ENCODE peak calls at places on chromosome 16, in four cellular contexts. I is GM12878, U is K562, K is HepG2. B is an unnamed sample.

GRCh38 chr16:80931985-80932720 is 74.5 kb downstream of the CMC2 start:
- DNase-seq in K (peak), I (no peak), U (no peak), B (peak)

GRCh38 chr16:28999577-28999976 is 14.7 kb downstream of the LAT start:
- DNase-seq in K (no peak), U (no peak), I (no peak), B (no peak)

GRCh38 chr16:4388275-4389021 is 16.8 kb downstream of the VASN start:
- DNase-seq in U (no peak), I (no peak), K (no peak), B (no peak)

GRCh38 chr16:75265911-75266701 is 14.7 kb upstream of the BCAR1 start:
- DNase-seq in U (peak), I (no peak), K (peak), B (peak)

GRCh38 chr16:72876221-72876620 is 171.7 kb downstream of the ZFHX3 start:
- DNase-seq in I (peak), U (no peak), K (no peak), B (no peak)

GRCh38 chr16:84143784-84144199 is 1.2 kb downstream of the HSDL1 start:
- DNase-seq in U (no peak), K (no peak), I (no peak), B (no peak)

GRCh38 chr16:31082368-31083045 is 6.2 kb downstream of the PRSS53 start:
- DNase-seq in K (no peak), U (no peak), I (no peak), B (no peak)

GRCh38 chr16:28534542-28535373 is 4.0 kb downstream of the NUPR1 start:
- DNase-seq in K (no peak), U (no peak), I (no peak), B (no peak)

GRCh38 chr16:4519274-4520058 is 19.1 kb downstream of the CDIP1 start:
- DNase-seq in U (no peak), I (no peak), K (no peak), B (no peak)

GRCh38 chr16:63982156-63982555 is 1139.7 kb downstream of the CDH11 start:
- DNase-seq in K (no peak), U (no peak), I (no peak), B (no peak)

GRCh38 chr16:35174006-35174405 is 1714.6 kb downstream of the TP53TG3F start:
- DNase-seq in U (no peak), K (no peak), I (no peak), B (no peak)

GRCh38 chr16:88759245-88759975 is 25.6 kb downstream of the PIEZO1 start:
- DNase-seq in K (peak), U (peak), I (no peak), B (peak)

GRCh38 chr16:89759742-89760366 is 38.5 kb downstream of the ZNF276 start:
- DNase-seq in I (no peak), K (no peak), U (no peak), B (no peak)

GRCh38 chr16:13060932-13061331 is 159.5 kb downstream of the SHISA9 start:
- DNase-seq in K (no peak), U (no peak), I (no peak), B (no peak)

GRCh38 chr16:87160218-87160617 is 157.0 kb downstream of the C16orf95 start:
- DNase-seq in K (no peak), I (no peak), U (no peak), B (no peak)

GRCh38 chr16:84785843-84786538 is 33.8 kb upstream of the CRISPLD2 start:
- DNase-seq in K (peak), I (no peak), U (no peak), B (no peak)

GRCh38 chr16:87706278-87707000 is 59.3 kb downstream of the KLHDC4 start:
- DNase-seq in U (no peak), I (no peak), K (peak), B (no peak)

GRCh38 chr16:21950782-21951521 is 2.2 kb upstream of the UQCRC2 start:
- DNase-seq in K (peak), U (peak), I (no peak), B (no peak)

GRCh38 chr16:86905302-86905701 is 327.0 kb downstream of the FOXL1 start:
- DNase-seq in K (no peak), I (no peak), U (no peak), B (no peak)

GRCh38 chr16:53672461-53672860 is 31.2 kb downstream of the RPGRIP1L start:
- DNase-seq in U (no peak), I (no peak), K (peak), B (no peak)

GRCh38 chr16:85709766-85710423 is 21.1 kb upstream of the GINS2 start:
- DNase-seq in I (no peak), K (no peak), U (no peak), B (no peak)

GRCh38 chr16:84294196-84295142 is at the start of gene WFDC1:
- DNase-seq in K (no peak), U (no peak), I (no peak), B (peak)

GRCh38 chr16:27827765-27828164 is 235.7 kb downstream of the GSG1L start:
- DNase-seq in U (no peak), K (no peak), I (no peak), B (no peak)

GRCh38 chr16:12079411-12079965 is 103.0 kb downstream of the SNX29 start:
- DNase-seq in U (no peak), K (no peak), I (no peak), B (no peak)

GRCh38 chr16:83891742-83892141 is 7.2 kb upstream of the MLYCD start:
- DNase-seq in I (no peak), U (no peak), K (no peak), B (no peak)

GRCh38 chr16:87621976-87622713 is 19.8 kb downstream of the JPH3 start:
- DNase-seq in I (no peak), U (no peak), K (no peak), B (no peak)

GRCh38 chr16:58000706-58001676 is at the start of gene USB1:
- DNase-seq in I (peak), K (peak), U (peak), B (peak)

GRCh38 chr16:14180431-14181059 is 109.4 kb downstream of the MRTFB start:
- DNase-seq in I (no peak), U (no peak), K (no peak), B (peak)

GRCh38 chr16:14629612-14629918 is 495 bp downstream of the PARN start:
- DNase-seq in K (no peak), I (no peak), U (peak), B (no peak)

GRCh38 chr16:30473231-30474061 is 904 bp downstream of the ITGAL start:
- DNase-seq in I (no peak), K (no peak), U (no peak), B (no peak)

GRCh38 chr16:70693231-70693671 is 7.4 kb upstream of the MTSS2 start:
- DNase-seq in I (no peak), U (no peak), K (no peak), B (no peak)

GRCh38 chr16:56343661-56344517 is 81.5 kb downstream of the AMFR start:
- DNase-seq in U (peak), I (no peak), K (no peak), B (no peak)

GRCh38 chr16:73202176-73202729 is 154.3 kb upstream of the ZFHX3 start:
- DNase-seq in K (peak), U (no peak), I (no peak), B (no peak)

GRCh38 chr16:1602285-1602684 is 9.6 kb downstream of the IFT140 start:
- DNase-seq in U (no peak), K (no peak), I (no peak), B (no peak)

GRCh38 chr16:11194913-11195312 is 61.1 kb downstream of the SOCS1 start:
- DNase-seq in I (no peak), U (no peak), K (no peak), B (no peak)

DNA sequence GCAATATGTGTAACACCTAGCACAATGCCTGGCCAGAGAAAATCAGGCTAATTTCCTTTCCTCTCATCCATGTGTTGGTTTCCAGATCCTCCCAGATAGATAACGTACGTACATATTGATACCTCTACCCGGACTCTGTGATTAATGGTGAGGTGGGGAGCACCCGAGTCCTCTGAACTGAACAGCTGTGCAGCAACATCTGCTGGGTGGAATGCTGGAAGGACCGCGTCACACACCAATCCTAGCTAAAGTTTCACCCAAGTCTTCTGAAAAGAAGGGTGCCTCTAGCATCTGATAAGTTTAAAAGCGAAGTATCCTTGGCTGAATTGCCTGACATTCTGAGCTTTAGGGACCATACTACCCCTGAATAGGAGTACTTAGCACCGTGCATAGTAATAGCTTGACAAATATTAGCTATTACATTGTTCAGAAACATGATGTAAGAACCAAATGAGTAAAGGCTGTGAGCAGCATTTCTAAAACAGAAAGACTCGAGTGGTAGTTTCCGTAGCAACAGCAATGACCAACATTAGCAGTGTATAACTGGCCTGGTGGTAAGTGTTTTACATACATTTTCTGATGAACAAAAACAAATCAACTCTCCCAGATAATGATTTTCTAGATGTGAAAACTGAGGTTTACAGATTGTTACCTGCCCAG is 91.4 kb downstream of the SYCE1L start:
- DNase-seq in U (no peak), K (no peak), I (no peak), B (no peak)
- TF ChIP-seq CBFB in U (no peak), K (no peak), I (no peak), B (no peak)

DNA sequence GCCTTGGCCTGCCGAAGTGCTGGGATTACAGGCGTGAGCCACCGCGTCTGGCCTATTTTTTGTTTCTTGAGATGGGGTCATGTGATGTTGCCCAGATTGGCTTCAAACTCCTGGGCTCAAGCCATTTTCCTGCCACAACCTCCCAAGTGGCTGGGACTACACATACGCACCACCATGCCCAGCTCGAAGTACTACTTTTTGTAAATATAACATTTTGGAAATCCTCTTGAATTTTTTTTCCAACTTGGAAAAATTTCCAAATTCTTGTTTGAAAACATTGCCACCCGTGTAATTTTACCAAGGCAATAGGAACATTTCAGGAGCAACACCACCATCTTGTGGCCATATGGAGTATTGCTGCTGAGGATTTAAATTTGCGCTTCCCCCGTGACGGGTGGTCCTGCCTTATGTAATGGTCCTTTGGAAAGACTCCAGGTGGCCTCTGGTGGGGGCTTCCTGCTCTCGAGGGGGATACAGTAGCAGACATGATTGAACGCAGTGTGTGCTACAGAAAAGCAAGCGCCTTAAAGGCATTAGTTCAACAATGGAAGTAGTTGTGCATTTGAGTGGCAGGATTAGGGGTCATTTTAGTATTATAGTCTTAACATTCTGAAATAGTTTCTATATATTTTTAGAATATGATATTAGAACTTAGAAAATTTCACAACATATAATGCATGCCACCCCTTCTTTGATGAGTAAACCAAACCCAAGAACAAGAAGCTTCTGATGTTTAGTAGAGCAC is 8.0 kb downstream of the FLYWCH1 start:
- DNase-seq in K (peak), I (no peak), U (peak), B (peak)
- TF ChIP-seq CBFB in K (no peak), I (no peak), U (no peak), B (no peak)

GRCh38 chr16:7294020-7294419 is 38.6 kb upstream of the RBFOX1 start:
- DNase-seq in K (no peak), I (no peak), U (no peak), B (no peak)

GRCh38 chr16:7284780-7285179 is 47.9 kb upstream of the RBFOX1 start:
- DNase-seq in U (no peak), I (no peak), K (no peak), B (no peak)

GRCh38 chr16:7285520-7285919 is 47.1 kb upstream of the RBFOX1 start:
- DNase-seq in I (no peak), U (no peak), K (no peak), B (no peak)

DNA sequence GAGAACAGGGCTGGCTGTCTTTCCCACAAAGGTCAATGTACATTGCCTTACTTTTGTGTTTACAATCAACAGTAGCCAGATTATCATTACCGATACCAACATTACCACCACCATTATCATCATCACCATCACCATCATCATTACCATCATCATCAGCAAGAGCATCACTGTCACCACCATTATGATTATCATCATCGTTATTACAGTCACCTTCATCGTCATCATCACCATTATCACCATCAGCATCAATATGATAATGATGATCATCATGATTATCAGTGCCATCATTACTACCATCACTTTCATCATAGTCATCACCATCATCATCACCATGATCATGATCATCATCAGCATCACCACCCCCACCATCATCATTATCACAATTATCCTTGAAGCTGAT is 43.3 kb upstream of the RBFOX1 start:
- DNase-seq in U (no peak), I (no peak), K (no peak), B (no peak)
- TF ChIP-seq CBFB in U (no peak), I (no peak), K (no peak), B (no peak)

GRCh38 chr16:69453936-69454335 is 29.5 kb downstream of the CYB5B start:
- DNase-seq in U (no peak), I (no peak), K (no peak), B (no peak)

GRCh38 chr16:69443809-69444611 is 19.6 kb downstream of the CYB5B start:
- DNase-seq in K (no peak), U (peak), I (no peak), B (no peak)

GRCh38 chr16:69451166-69451565 is 26.7 kb downstream of the CYB5B start:
- DNase-seq in U (no peak), K (no peak), I (no peak), B (no peak)

GRCh38 chr16:69444873-69445517 is 20.6 kb downstream of the CYB5B start:
- DNase-seq in I (no peak), U (no peak), K (no peak), B (no peak)

GRCh38 chr16:69448470-69449193 is 24.2 kb downstream of the CYB5B start:
- DNase-seq in I (no peak), U (no peak), K (no peak), B (no peak)
- TF ChIP-seq CBFB in I (no peak), U (no peak), K (no peak), B (no peak)

GRCh38 chr16:23847938-23848337 is 12.2 kb downstream of the PRKCB start:
- DNase-seq in U (no peak), I (no peak), K (no peak), B (no peak)
- TF ChIP-seq CBFB in U (no peak), I (no peak), K (no peak), B (no peak)

GRCh38 chr16:49589721-49590120 is 216.1 kb downstream of the C16orf78 start:
- DNase-seq in U (no peak), I (no peak), K (no peak), B (peak)

GRCh38 chr16:49594706-49595534 is 221.3 kb downstream of the C16orf78 start:
- DNase-seq in K (no peak), I (no peak), U (no peak), B (no peak)

GRCh38 chr16:49593423-49594040 is 219.9 kb downstream of the C16orf78 start:
- DNase-seq in K (no peak), I (no peak), U (no peak), B (no peak)

GRCh38 chr16:49590166-49590871 is 216.7 kb downstream of the C16orf78 start:
- DNase-seq in K (no peak), U (no peak), I (no peak), B (peak)

GRCh38 chr16:49592507-49593422 is 219.2 kb downstream of the C16orf78 start:
- DNase-seq in I (no peak), K (peak), U (peak), B (peak)
- TF ChIP-seq CBFB in I (no peak), K (no peak), U (no peak), B (no peak)

GRCh38 chr16:66857437-66857836 is 13.2 kb downstream of the CA7 start:
- DNase-seq in I (no peak), K (no peak), U (no peak), B (no peak)
- TF ChIP-seq CBFB in I (no peak), K (no peak), U (no peak), B (no peak)

GRCh38 chr16:48369765-48370164 is 15.4 kb downstream of the SIAH1 start:
- DNase-seq in I (no peak), K (no peak), U (no peak), B (no peak)
- TF ChIP-seq CBFB in I (no peak), K (no peak), U (no peak), B (no peak)

B was measured in WTC11.